ENCODE peak calls at places on chromosomes 7 and 10, in six cellular contexts. D, X, J, S, V and Q are unnamed samples.

GRCh38 chr7:123871998-123872867 is 27.3 kb downstream of the HYAL4 start:
- DNase-seq in D (peak), X (no peak), J (peak), S (peak), V (no peak), Q (no peak)

GRCh38 chr10:113133497-113133896 is 183.4 kb downstream of the TCF7L2 start:
- DNase-seq in D (no peak), X (no peak), J (no peak), S (no peak), V (no peak), Q (no peak)

GRCh38 chr7:112692333-112692732 is 97.9 kb downstream of the TMEM168 start:
- DNase-seq in D (no peak), X (no peak), J (no peak), S (no peak), V (no peak), Q (no peak)

GRCh38 chr7:120052884-120053382 is 220.0 kb upstream of the KCND2 start:
- DNase-seq in D (no peak), X (peak), J (no peak), S (no peak), V (no peak), Q (no peak)

GRCh38 chr7:82266081-82266480 is 177.5 kb downstream of the CACNA2D1 start:
- DNase-seq in D (no peak), X (no peak), J (no peak), S (no peak), V (no peak), Q (no peak)

GRCh38 chr10:97270523-97271154 is 21.8 kb downstream of the ARHGAP19 start:
- DNase-seq in D (no peak), X (no peak), J (no peak), S (no peak), V (no peak), Q (no peak)

GRCh38 chr10:105577865-105578607 is 936.9 kb downstream of the SORCS3 start:
- DNase-seq in D (no peak), X (no peak), J (no peak), S (no peak), V (no peak), Q (no peak)

GRCh38 chr10:72638586-72639440 is 12.9 kb upstream of the MICU1 start:
- DNase-seq in D (no peak), X (no peak), J (no peak), S (no peak), V (no peak), Q (no peak)

GRCh38 chr10:22389856-22390589 is 44.7 kb downstream of the SPAG6 start:
- DNase-seq in D (no peak), X (no peak), J (no peak), S (no peak), V (no peak), Q (no peak)